ENCODE peak calls at places on chromosomes 7 and 10, in ten cellular contexts. E is heart right ventricle, Z is cardiac muscle cell, O is HCT116, C is A549, P is aorta, A is BE2C, T is RWPE2, N is right lobe of liver, X is SK-N-SH. Y is an unnamed sample. For H3K9me3, the result is how much of the 10 kb centered on the place peaks cover.

GRCh38 chr7:146698995-146699610 is 582.5 kb downstream of the CNTNAP2 start:
- DNase-seq in E (no peak), Z (no peak), O (no peak), C (no peak), P (no peak), A (no peak), T (no peak), N (no peak), X (peak), Y (no peak)

GRCh38 chr7:142556745-142557144 is 192.5 kb upstream of the PRSS1 start:
- DNase-seq in E (peak), Z (peak), O (peak), C (peak), P (peak), A (no peak), T (peak), N (peak), X (peak), Y (peak)

GRCh38 chr10:96850825-96851224 is 18.7 kb downstream of the LCOR start:
- DNase-seq in E (no peak), Z (no peak), O (no peak), C (no peak), P (no peak), A (no peak), T (no peak), N (no peak), X (no peak), Y (no peak)

GRCh38 chr7:93006480-93007095 is 111.2 kb downstream of the SAMD9 start:
- DNase-seq in E (no peak), Z (no peak), O (no peak), C (no peak), P (no peak), A (no peak), T (no peak), N (no peak), X (no peak), Y (no peak)

GRCh38 chr7:28355553-28356319 is 56.6 kb upstream of the CREB5 start:
- DNase-seq in E (no peak), Z (no peak), O (no peak), C (no peak), P (no peak), A (no peak), T (no peak), N (no peak), X (no peak), Y (no peak)

GRCh38 chr10:12194752-12195271 is 879 bp downstream of the NUDT5 start:
- DNase-seq in E (peak), Z (peak), O (no peak), C (no peak), P (peak), A (peak), T (no peak), N (peak), X (peak), Y (peak)

GRCh38 chr10:114180937-114181336 is 1.8 kb downstream of the TDRD1 start:
- DNase-seq in E (no peak), Z (no peak), O (no peak), C (no peak), P (no peak), A (no peak), T (no peak), N (no peak), X (no peak), Y (no peak)

GRCh38 chr10:119315128-119316001 is 108.0 kb downstream of the GRK5 start:
- DNase-seq in E (peak), Z (no peak), O (peak), C (peak), P (peak), A (no peak), T (no peak), N (no peak), X (no peak), Y (no peak)

GRCh38 chr10:17756557-17757208 is 4.7 kb downstream of the TMEM236 start:
- DNase-seq in E (no peak), Z (no peak), O (no peak), C (peak), P (no peak), A (no peak), T (no peak), N (no peak), X (no peak), Y (peak)

GRCh38 chr7:137073571-137074325 is 205.3 kb downstream of the CHRM2 start:
- DNase-seq in E (no peak), Z (no peak), O (no peak), C (no peak), P (no peak), A (no peak), T (no peak), N (no peak), X (no peak), Y (no peak)

GRCh38 chr7:85104432-85105205 is 82.2 kb downstream of the SEMA3D start:
- DNase-seq in E (no peak), Z (no peak), O (peak), C (no peak), P (no peak), A (no peak), T (no peak), N (no peak), X (no peak), Y (no peak)

GRCh38 chr7:111392294-111392693 is 170.0 kb downstream of the IMMP2L start:
- DNase-seq in E (no peak), Z (no peak), O (no peak), C (no peak), P (no peak), A (no peak), T (no peak), N (no peak), X (no peak), Y (no peak)

GRCh38 chr10:129962092-129962494 is 2.0 kb downstream of the EBF3 start:
- DNase-seq in E (no peak), Z (peak), O (no peak), C (no peak), P (no peak), A (no peak), T (no peak), N (no peak), X (no peak), Y (no peak)

GRCh38 chr7:94907026-94907419 is 371 bp upstream of the PPP1R9A start:
- DNase-seq in E (no peak), Z (no peak), O (peak), C (no peak), P (no peak), A (no peak), T (no peak), N (no peak), X (no peak), Y (no peak)

GRCh38 chr10:89793649-89794254 is 92.4 kb downstream of the KIF20B start:
- DNase-seq in E (no peak), Z (peak), O (peak), C (peak), P (no peak), A (peak), T (no peak), N (no peak), X (peak), Y (peak)

GRCh38 chr10:86647773-86648705 is 6.3 kb upstream of the OPN4 start:
- DNase-seq in E (no peak), Z (no peak), O (no peak), C (no peak), P (no peak), A (no peak), T (no peak), N (no peak), X (peak), Y (no peak)

GRCh38 chr7:150759479-150759878 is 22.3 kb downstream of the GIMAP5 start:
- DNase-seq in E (no peak), Z (no peak), O (no peak), C (no peak), P (no peak), A (no peak), T (no peak), N (no peak), X (no peak), Y (no peak)

GRCh38 chr10:118341678-118342637 is at the start of gene FAM204A:
- DNase-seq in E (peak), Z (peak), O (peak), C (peak), P (peak), A (peak), T (peak), N (peak), X (peak), Y (peak)

GRCh38 chr10:119466655-119467054 is 75.9 kb downstream of the RGS10 start:
- DNase-seq in E (no peak), Z (no peak), O (no peak), C (no peak), P (no peak), A (no peak), T (no peak), N (no peak), X (no peak), Y (no peak)

GRCh38 chr7:32453286-32454011 is 36.7 kb downstream of the LSM5 start:
- DNase-seq in E (no peak), Z (no peak), O (no peak), C (no peak), P (no peak), A (no peak), T (no peak), N (no peak), X (no peak), Y (no peak)

GRCh38 chr7:27316311-27316710 is 73.7 kb downstream of the EVX1 start:
- DNase-seq in E (no peak), Z (no peak), O (no peak), C (no peak), P (no peak), A (no peak), T (no peak), N (no peak), X (no peak), Y (no peak)

GRCh38 chr10:36003688-36004087 is 361.6 kb upstream of the FZD8 start:
- DNase-seq in E (no peak), Z (no peak), O (no peak), C (no peak), P (no peak), A (no peak), T (no peak), N (no peak), X (no peak), Y (no peak)

GRCh38 chr10:36003031-36003600 is 361.0 kb upstream of the FZD8 start:
- DNase-seq in E (no peak), Z (peak), O (no peak), C (no peak), P (no peak), A (no peak), T (no peak), N (no peak), X (no peak), Y (no peak)

GRCh38 chr10:36007369-36007768 is 365.3 kb upstream of the FZD8 start:
- DNase-seq in E (no peak), Z (no peak), O (no peak), C (no peak), P (no peak), A (no peak), T (no peak), N (no peak), X (no peak), Y (no peak)
- H3K9me3 ChIP-seq in E (under half), Z (under half), O (under half), C (under half), P (under half), A (under half), T (under half), N (under half), X (under half), Y (under half)

DNA sequence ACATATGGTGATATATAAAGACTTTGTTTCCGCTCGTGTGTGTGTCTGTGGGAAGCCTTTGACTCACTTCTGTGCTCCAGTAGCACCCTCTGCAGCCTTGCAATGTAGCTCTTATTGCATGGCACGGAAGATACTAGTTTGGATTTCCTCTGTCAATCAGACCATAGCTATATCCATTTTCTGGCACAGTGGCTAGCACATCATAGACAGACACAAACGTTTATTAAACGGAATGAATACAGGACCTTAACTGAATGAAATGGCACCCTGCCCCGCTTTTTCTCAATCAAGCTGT is 124.0 kb upstream of the PTPN20 start:
- DNase-seq in E (no peak), Z (peak), O (no peak), C (peak), P (no peak), A (no peak), T (no peak), N (no peak), X (peak), Y (peak)
- H3K4me3 ChIP-seq in E (peak), Z (peak), O (peak), C (peak), P (no peak), A (peak), T (peak), N (peak), X (peak), Y (no peak)

DNA sequence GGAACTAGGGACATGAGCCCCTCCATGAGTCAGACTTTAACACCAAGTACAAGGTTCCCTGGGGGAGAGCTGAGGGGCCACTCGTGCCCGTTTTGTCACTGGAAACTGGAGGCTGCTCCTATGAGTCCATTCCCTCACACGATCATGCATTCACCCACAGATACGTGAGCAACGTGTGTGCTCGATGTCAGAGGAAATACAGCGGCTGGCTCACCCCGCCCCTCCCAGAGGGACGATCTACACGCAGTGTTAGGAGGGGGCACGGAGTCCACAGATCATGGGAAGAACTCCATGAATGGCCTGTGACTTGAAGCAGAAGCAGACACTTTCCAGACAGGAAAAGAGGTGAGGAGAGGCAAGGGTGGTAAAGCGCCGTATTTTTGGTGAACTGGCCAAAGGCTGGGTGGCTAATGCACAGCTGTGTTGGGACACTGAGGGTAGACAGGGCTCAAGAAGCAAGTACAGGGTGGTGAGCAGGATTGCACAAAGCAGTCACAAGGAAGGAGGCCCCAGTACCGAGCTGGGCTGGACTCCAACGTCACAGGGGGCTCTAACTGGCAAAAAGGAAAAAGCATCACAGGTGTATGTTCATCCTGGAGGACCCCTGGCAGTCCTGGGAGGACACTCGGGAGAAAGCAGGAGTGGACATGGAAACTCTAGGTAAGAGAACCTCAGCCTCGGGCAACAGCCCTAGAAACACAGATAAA is 41.4 kb downstream of the TNS3 start:
- DNase-seq in E (no peak), Z (no peak), O (no peak), C (no peak), P (peak), A (no peak), T (no peak), N (no peak), X (no peak), Y (no peak)
- H3K9me3 ChIP-seq in E (under half), Z (under half), O (under half), C (under half), P (under half), A (under half), T (under half), N (under half), X (under half), Y (under half)

GRCh38 chr7:91947948-91948347 is 7.3 kb downstream of the AKAP9 start:
- DNase-seq in E (no peak), Z (no peak), O (no peak), C (no peak), P (no peak), A (no peak), T (no peak), N (no peak), X (no peak), Y (no peak)
- H3K4me3 ChIP-seq in E (no peak), Z (no peak), O (no peak), C (no peak), P (no peak), A (no peak), T (no peak), N (no peak), X (no peak), Y (no peak)

DNA sequence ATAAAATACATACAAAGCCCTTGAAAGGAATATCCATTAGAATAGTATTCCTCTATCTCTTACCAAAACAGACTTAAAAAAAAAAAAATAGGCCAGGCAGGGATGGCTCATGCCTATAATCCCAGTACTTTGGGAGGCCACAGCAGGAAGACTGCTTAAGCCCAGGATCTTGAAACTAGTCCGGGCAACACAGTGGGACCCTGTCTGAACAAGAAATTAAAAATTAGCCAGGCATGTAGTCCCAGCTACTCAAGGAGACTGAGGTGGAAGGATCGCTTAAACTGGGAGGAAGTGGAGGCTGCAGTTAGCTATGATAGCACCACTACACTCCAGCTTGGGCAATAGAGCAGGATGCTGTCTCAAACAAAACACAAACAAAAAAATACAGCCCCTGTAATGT is 9.6 kb downstream of the PDLIM1 start:
- DNase-seq in E (no peak), Z (no peak), O (no peak), C (no peak), P (no peak), A (no peak), T (no peak), N (no peak), X (no peak), Y (no peak)
- H3K9me3 ChIP-seq in E (under half), Z (under half), O (under half), C (under half), P (under half), A (under half), T (under half), N (under half), X (under half), Y (under half)

GRCh38 chr7:100823140-100823525 is 4.2 kb downstream of the EPHB4 start:
- DNase-seq in E (no peak), Z (no peak), O (no peak), C (no peak), P (no peak), A (no peak), T (no peak), N (no peak), X (no peak), Y (no peak)

GRCh38 chr7:100823534-100823933 is 3.8 kb downstream of the EPHB4 start:
- DNase-seq in E (no peak), Z (no peak), O (no peak), C (no peak), P (no peak), A (no peak), T (no peak), N (no peak), X (no peak), Y (no peak)

GRCh38 chr7:100825215-100825671 is 2.1 kb downstream of the EPHB4 start:
- DNase-seq in E (peak), Z (peak), O (no peak), C (no peak), P (no peak), A (no peak), T (no peak), N (peak), X (peak), Y (no peak)

GRCh38 chr7:100825760-100826545 is 1.4 kb downstream of the EPHB4 start:
- DNase-seq in E (no peak), Z (peak), O (no peak), C (no peak), P (no peak), A (no peak), T (no peak), N (no peak), X (peak), Y (peak)

GRCh38 chr7:100824499-100825214 is 2.7 kb downstream of the EPHB4 start:
- DNase-seq in E (no peak), Z (no peak), O (no peak), C (no peak), P (no peak), A (no peak), T (no peak), N (no peak), X (peak), Y (no peak)
- H3K4me3 ChIP-seq in E (peak), Z (no peak), O (no peak), C (no peak), P (no peak), A (no peak), T (peak), N (peak), X (peak), Y (no peak)

DNA sequence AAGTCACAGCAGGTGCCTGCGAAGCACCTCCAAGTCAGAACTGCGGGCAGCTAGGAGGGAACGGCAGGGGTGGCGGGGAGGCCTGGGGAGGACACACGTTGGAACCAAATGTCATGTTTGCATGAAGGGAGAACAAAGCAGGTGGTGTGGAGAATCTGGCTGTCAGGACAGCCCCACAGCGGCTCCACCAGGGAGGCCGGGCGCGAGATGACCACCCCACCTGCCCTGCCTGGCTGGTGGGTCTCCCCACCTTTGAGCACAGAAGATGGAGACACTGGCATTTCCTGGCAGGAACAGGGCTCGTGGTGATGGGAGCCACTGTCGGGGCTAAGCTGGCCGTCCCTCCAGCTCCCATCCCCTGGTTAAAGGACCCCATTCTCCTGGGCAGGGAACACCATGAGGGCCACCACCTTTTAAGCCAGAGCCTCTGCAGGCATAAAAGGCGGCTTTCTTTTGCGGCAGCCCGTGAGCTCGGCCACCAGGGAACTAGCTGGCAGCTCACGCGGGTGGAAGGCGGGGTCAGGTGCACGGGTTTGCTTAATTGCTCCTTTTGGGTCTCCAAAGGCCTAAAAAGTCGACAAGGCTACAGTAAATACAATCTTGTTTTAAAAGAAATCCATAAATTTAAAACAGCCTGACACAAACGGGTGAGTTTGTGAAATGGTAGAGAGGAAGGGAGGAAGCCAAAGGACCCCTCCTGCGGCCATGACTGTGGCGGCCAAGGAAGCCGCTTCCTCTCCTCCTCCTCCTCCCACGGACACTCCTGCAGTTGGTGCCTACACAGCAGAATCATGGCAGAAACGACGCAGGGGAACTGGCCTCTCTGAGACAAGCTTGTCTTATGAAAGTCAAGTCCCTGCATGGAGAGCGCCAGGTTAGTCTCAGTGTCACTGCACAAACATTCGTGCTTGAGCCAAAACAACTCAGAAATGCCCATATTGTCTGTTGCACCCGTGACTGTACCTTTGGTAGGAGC is 213.8 kb downstream of the DNAJB6 start:
- DNase-seq in E (no peak), Z (no peak), O (no peak), C (no peak), P (peak), A (no peak), T (peak), N (no peak), X (no peak), Y (no peak)
- H3K9me3 ChIP-seq in E (under half), Z (under half), O (under half), C (under half), P (under half), A (under half), T (under half), N (under half), X (under half), Y (under half)

DNA sequence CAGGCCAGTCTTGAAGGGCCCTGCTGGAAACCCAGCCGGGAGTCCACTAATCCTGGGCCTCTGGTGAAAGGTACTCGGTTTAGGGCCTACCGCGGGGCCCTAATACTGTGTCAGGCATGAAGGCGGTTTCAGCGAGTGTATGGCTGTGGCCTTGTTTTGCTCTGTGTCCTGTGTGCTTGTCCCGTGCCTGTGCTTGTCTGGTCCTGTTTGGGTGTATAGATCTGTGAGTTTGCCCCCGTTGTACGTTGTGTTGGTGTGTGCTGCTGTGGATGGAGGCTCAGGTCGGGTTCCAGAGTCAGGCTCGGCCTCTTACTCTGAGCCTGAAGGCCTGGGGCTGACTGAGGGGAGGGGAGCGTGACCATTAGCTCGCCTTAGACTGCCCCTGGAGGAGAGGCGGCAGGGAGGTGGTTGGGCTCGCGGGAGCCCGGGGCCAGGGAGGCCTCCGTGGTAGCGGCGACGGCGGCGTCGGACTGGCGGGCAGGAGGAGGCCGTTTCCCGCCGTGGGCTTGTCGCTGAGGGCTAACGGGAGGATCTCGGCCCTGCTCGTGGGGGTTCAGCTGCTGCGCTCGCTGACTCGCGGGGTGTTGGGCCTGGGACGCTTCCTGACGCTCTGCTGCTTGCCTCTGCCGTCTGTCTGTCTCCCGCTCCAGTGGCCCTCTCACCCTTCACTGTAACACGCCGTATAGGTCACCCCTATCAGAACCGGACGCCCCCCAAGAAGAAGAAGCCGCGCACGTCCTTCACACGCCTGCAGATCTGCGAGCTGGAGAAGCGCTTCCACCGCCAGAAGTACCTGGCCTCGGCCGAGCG is 2.6 kb downstream of the TLX1 start:
- DNase-seq in E (no peak), Z (no peak), O (no peak), C (no peak), P (no peak), A (no peak), T (no peak), N (no peak), X (peak), Y (no peak)
- H3K4me3 ChIP-seq in E (peak), Z (no peak), O (no peak), C (no peak), P (no peak), A (no peak), T (no peak), N (no peak), X (no peak), Y (no peak)

Y was measured in body of pancreas.